ENCODE peak calls at places on chromosomes 1 and 21, in five cellular contexts. N is NCI-H526 treated with DMSO at 0.1 percent for 48 hours; Z is smooth muscle cell of the brain vasculature; M is stimulated activated CD4-positive, alpha-beta T cell treated with anti-CD3 and anti-CD28 coated beads, Interleukin-12 subunit alpha, Interleukin-12 subunit beta, amount 100 ng/mL, for 48 hours; O is stimulated activated naive CD4-positive, alpha-beta T cell. G is an unnamed sample.
A peak's percentile ranks its signal among the peaks of the same experiment; 100 is the strongest.

GRCh38 chr1:47785561-47786271 is 211.5 kb downstream of the TRABD2B start:
- DNase-seq in N (no peak), Z (no peak), M (no peak), O (no peak), G (no peak)

GRCh38 chr21:15282666-15283065 is 217.9 kb upstream of the NRIP1 start:
- DNase-seq in N (no peak), Z (no peak), M (no peak), O (no peak), G (no peak)

GRCh38 chr1:10694274-10694632 is 102.2 kb downstream of the CASZ1 start:
- DNase-seq in N (peak; percentile 28), Z (no peak), M (peak; percentile 42), O (peak; percentile 49), G (peak; percentile 78)

GRCh38 chr1:192732787-192733186 is 76.1 kb upstream of the RGS2 start:
- DNase-seq in N (no peak), Z (no peak), M (no peak), O (no peak), G (peak; percentile 76)

GRCh38 chr1:160237558-160237957 is 24.8 kb downstream of the DCAF8 start:
- DNase-seq in N (no peak), Z (no peak), M (no peak), O (no peak), G (no peak)

GRCh38 chr1:212637902-212638301 is 29.3 kb downstream of the ATF3 start:
- DNase-seq in N (no peak), Z (no peak), M (no peak), O (no peak), G (no peak)

GRCh38 chr1:12296623-12297022 is 66.8 kb downstream of the VPS13D start:
- DNase-seq in N (no peak), Z (no peak), M (no peak), O (no peak), G (no peak)

GRCh38 chr1:47696911-47697441 is 259.1 kb downstream of the FOXD2 start:
- DNase-seq in N (no peak), Z (no peak), M (no peak), O (no peak), G (no peak)

GRCh38 chr1:147890177-147890790 is 12.3 kb upstream of the GJA8 start:
- DNase-seq in N (peak; percentile 86), Z (no peak), M (peak; percentile 54), O (peak; percentile 14), G (peak; percentile 83)

G was measured in Karpas-422.